ENCODE peak calls at places on chromosome 11, in seven cellular contexts. T is CD8-positive, alpha-beta memory T cell; K is bronchial epithelial cell; X is skeletal muscle cell; I is fibroblast of villous mesenchyme; E is CD8-positive, alpha-beta T cell; Z is BE2C. B is an unnamed sample.

GRCh38 chr11:78549624-78550409 is 24.8 kb downstream of the NARS2 start:
- DNase-seq in T (no peak), K (no peak), X (no peak), I (no peak), E (no peak), Z (no peak), B (no peak)

GRCh38 chr11:86678823-86679222 is 6.4 kb upstream of the ME3 start:
- DNase-seq in T (no peak), K (no peak), X (no peak), I (peak; percentile 37), E (no peak), Z (no peak), B (no peak)

GRCh38 chr11:86818466-86819282 is 18.3 kb downstream of the PRSS23 start:
- DNase-seq in T (no peak), K (peak; percentile 73), X (no peak), I (peak; percentile 88), E (no peak), Z (no peak), B (no peak)

GRCh38 chr11:12890476-12890875 is 118.6 kb upstream of the RASSF10 start:
- DNase-seq in T (no peak), K (no peak), X (no peak), I (no peak), E (no peak), Z (no peak), B (no peak)

GRCh38 chr11:71153005-71153395 is 99.4 kb downstream of the SHANK2 start:
- DNase-seq in T (no peak), K (peak; percentile 79), X (no peak), I (peak; percentile 49), E (no peak), Z (no peak), B (no peak)

GRCh38 chr11:61814242-61814957 is 2.4 kb downstream of the FADS1 start:
- DNase-seq in T (no peak), K (peak; percentile 40), X (no peak), I (no peak), E (no peak), Z (peak; percentile 30), B (peak; percentile 66)

GRCh38 chr11:5228124-5228523 is 1.3 kb upstream of the HBB start:
- DNase-seq in T (no peak), K (no peak), X (no peak), I (no peak), E (no peak), Z (no peak), B (no peak)

GRCh38 chr11:47913569-47914244 is 65.6 kb upstream of the NUP160 start:
- DNase-seq in T (no peak), K (no peak), X (no peak), I (no peak), E (no peak), Z (no peak), B (no peak)

GRCh38 chr11:73267921-73268540 is 4.1 kb upstream of the P2RY6 start:
- DNase-seq in T (no peak), K (no peak), X (no peak), I (no peak), E (no peak), Z (no peak), B (no peak)

GRCh38 chr11:12376259-12376971 is 956 bp upstream of the PARVA start:
- DNase-seq in T (no peak), K (no peak), X (peak; percentile 85), I (peak; percentile 89), E (no peak), Z (no peak), B (peak; percentile 72)

GRCh38 chr11:128448487-128448886 is 138.9 kb downstream of the ETS1 start:
- DNase-seq in T (no peak), K (peak; percentile 94), X (no peak), I (no peak), E (no peak), Z (no peak), B (no peak)

GRCh38 chr11:103842795-103843194 is 193.6 kb upstream of the DDI1 start:
- DNase-seq in T (no peak), K (no peak), X (peak; percentile 43), I (peak; percentile 61), E (no peak), Z (peak; percentile 54), B (no peak)

GRCh38 chr11:13970986-13971385 is 8.5 kb downstream of the SPON1 start:
- DNase-seq in T (no peak), K (peak; percentile 37), X (no peak), I (peak; percentile 40), E (no peak), Z (no peak), B (peak; percentile 54)

DNA sequence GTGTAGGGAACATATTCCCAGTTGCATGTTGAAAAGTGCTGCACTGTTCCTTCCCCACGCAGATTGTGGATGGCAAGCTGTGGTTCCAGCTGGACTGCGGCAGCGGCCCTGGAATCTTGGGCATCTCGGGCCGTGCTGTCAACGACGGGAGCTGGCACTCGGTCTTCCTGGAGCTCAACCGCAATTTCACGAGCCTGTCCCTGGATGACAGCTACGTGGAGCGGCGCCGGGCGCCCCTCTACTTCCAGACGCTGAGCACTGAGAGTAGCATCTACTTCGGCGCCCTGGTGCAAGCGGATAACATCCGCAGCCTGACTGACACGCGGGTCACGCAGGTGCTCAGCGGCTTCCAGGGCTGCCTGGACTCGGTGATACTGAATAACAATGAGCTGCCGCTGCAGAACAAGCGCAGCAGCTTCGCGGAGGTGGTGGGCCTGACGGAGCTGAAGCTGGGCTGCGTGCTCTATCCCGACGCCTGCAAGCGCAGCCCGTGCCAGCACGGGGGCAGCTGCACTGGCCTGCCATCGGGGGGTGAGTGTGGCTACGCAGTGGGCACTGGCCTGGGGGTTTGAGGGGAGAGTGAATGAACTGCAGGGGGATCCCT is 102.7 kb upstream of the MTNR1B start:
- DNase-seq in T (no peak), K (no peak), X (no peak), I (no peak), E (no peak), Z (no peak), B (peak; percentile 8)
- H3K4me3 ChIP-seq in T (no peak overlapping the region), K (no peak overlapping the region), X (no peak overlapping the region), I (no peak overlapping the region), E (no peak overlapping the region), Z (no peak overlapping the region), B (no peak overlapping the region)

DNA sequence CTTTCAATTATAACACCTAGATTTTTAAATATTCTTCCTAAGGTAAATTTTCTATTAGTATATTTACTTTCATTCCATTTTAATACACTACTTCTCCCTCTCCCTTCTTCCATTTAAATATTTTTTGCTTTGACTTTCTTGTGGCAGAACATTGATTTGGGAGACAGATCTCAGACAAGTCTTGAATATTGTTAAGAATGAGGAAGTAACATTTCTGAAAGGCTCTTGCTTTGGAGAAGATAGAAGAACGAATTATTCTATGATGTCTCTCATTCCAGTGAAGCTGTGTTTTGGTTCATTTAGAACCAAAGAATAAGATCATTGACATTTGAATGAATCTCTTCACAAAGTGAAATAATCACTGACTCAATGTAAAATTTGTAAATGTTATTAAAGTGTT is 2.4 kb downstream of the IPO7 start:
- DNase-seq in T (no peak), K (no peak), X (no peak), I (no peak), E (no peak), Z (no peak), B (no peak)
- H3K4me3 ChIP-seq in T (no peak overlapping the region), K (no peak overlapping the region), X (no peak overlapping the region), I (peak overlapping the region; percentile 94), E (no peak overlapping the region), Z (no peak overlapping the region), B (no peak overlapping the region)

GRCh38 chr11:10457901-10458300 is 2.8 kb downstream of the AMPD3 start:
- DNase-seq in T (no peak), K (no peak), X (no peak), I (no peak), E (no peak), Z (no peak), B (no peak)
- H3K4me3 ChIP-seq in T (peak overlapping the region; percentile 21), K (no peak overlapping the region), X (no peak overlapping the region), I (no peak overlapping the region), E (no peak overlapping the region), Z (no peak overlapping the region), B (no peak overlapping the region)

DNA sequence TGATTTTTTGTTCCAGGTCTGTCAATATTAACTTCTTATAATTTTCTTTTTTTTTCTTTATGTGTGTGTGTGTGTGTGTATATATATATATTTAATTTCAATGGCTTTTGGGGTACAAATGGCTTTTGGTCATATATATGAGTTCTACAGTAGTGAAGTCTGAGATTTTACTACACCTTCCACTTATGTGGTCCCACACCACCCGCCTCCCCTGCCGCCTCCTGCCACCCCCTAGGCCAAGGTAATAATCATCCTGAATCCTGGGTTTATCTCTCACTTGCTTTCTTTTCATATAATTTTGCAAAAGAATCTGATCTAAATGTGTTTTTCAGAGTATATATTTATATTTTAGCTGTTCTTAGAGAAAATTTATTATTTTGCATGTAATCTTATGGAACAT is 11.1 kb downstream of the NEAT1 start:
- DNase-seq in T (no peak), K (no peak), X (no peak), I (peak; percentile 39), E (no peak), Z (no peak), B (peak; percentile 5)
- H3K4me3 ChIP-seq in T (no peak overlapping the region), K (no peak overlapping the region), X (no peak overlapping the region), I (peak overlapping the region; percentile 38), E (no peak overlapping the region), Z (no peak overlapping the region), B (peak overlapping the region; percentile 31)

GRCh38 chr11:14972581-14973490 is 685 bp upstream of the CALCA start:
- DNase-seq in T (no peak), K (no peak), X (no peak), I (no peak), E (no peak), Z (no peak), B (no peak)

GRCh38 chr11:14974021-14974698 is 2.0 kb upstream of the CALCA start:
- DNase-seq in T (no peak), K (no peak), X (no peak), I (no peak), E (no peak), Z (no peak), B (peak; percentile 57)

GRCh38 chr11:14973621-14974020 is 1.5 kb upstream of the CALCA start:
- DNase-seq in T (no peak), K (no peak), X (no peak), I (no peak), E (no peak), Z (peak; percentile 18), B (peak; percentile 23)

GRCh38 chr11:14977481-14977880 is 5.3 kb upstream of the CALCA start:
- DNase-seq in T (no peak), K (no peak), X (no peak), I (no peak), E (no peak), Z (no peak), B (no peak)

GRCh38 chr11:14974723-14975587 is 2.8 kb upstream of the CALCA start:
- DNase-seq in T (peak; percentile 27), K (peak; percentile 62), X (no peak), I (peak; percentile 20), E (peak; percentile 57), Z (peak; percentile 39), B (peak; percentile 61)
- H3K4me3 ChIP-seq in T (peak overlapping the region; percentile 26), K (no peak overlapping the region), X (peak overlapping the region; percentile 2), I (no peak overlapping the region), E (peak overlapping the region; percentile 59), Z (peak overlapping the region; percentile 12), B (peak overlapping the region; percentile 41)